ENCODE peak calls at places on chromosome 5, in nine cellular contexts. N is brain microvascular endothelial cell, V is HCT116, P is AG04450, I is stomach, G is NB4, X is endothelial cell of umbilical vein, H is pancreas, Y is heart left ventricle. L is an unnamed sample.

GRCh38 chr5:155313518-155313917 is 300.0 kb downstream of the KIF4B start:
- DNase-seq in G (no peak), X (no peak), I (no peak), N (no peak), Y (no peak), H (no peak), P (no peak), V (no peak), L (no peak)

GRCh38 chr5:154308457-154309360 is 118.2 kb downstream of the GALNT10 start:
- DNase-seq in I (no peak), N (peak), Y (no peak), G (no peak), X (peak), V (no peak), H (no peak), P (no peak), L (no peak)

GRCh38 chr5:95786821-95787408 is 35.6 kb downstream of the GLRX start:
- DNase-seq in P (no peak), Y (no peak), V (no peak), H (no peak), X (no peak), N (no peak), G (no peak), I (no peak), L (no peak)

GRCh38 chr5:432928-433791 is 9.8 kb upstream of the EXOC3 start:
- DNase-seq in I (peak), N (no peak), G (no peak), V (no peak), P (no peak), H (no peak), X (no peak), Y (no peak), L (no peak)

GRCh38 chr5:133369161-133369783 is 243.1 kb downstream of the FSTL4 start:
- DNase-seq in P (no peak), X (no peak), V (no peak), I (no peak), N (no peak), G (no peak), Y (no peak), H (no peak), L (no peak)

GRCh38 chr5:102807878-102808502 is 52.9 kb downstream of the PAM start:
- DNase-seq in I (no peak), H (no peak), N (peak), Y (no peak), G (no peak), X (peak), V (no peak), P (no peak), L (no peak)

GRCh38 chr5:6820851-6821479 is 107.7 kb downstream of the TENT4A start:
- DNase-seq in Y (no peak), H (no peak), P (no peak), N (no peak), X (no peak), I (no peak), V (peak), G (peak), L (no peak)

GRCh38 chr5:145056805-145057204 is 778.3 kb downstream of the PRELID2 start:
- DNase-seq in Y (no peak), V (no peak), H (no peak), I (no peak), P (no peak), X (peak), N (peak), G (no peak), L (no peak)

GRCh38 chr5:108720416-108720815 is 27.3 kb upstream of the FER start:
- DNase-seq in Y (no peak), V (no peak), P (no peak), G (peak), I (no peak), X (no peak), N (no peak), H (no peak), L (no peak)

GRCh38 chr5:68252678-68253520 is 37.3 kb downstream of the PIK3R1 start:
- DNase-seq in G (peak), Y (peak), N (peak), P (peak), H (peak), I (peak), X (peak), V (peak), L (peak)

GRCh38 chr5:2142456-2142954 is 259.8 kb upstream of the IRX4 start:
- DNase-seq in P (no peak), X (no peak), H (no peak), I (no peak), V (no peak), Y (no peak), G (no peak), N (no peak), L (no peak)

GRCh38 chr5:132260051-132260450 is 2.6 kb downstream of the PDLIM4 start:
- DNase-seq in P (no peak), N (peak), Y (no peak), H (no peak), V (no peak), I (no peak), G (no peak), X (peak), L (no peak)

GRCh38 chr5:154521756-154522155 is 43.7 kb upstream of the HAND1 start:
- DNase-seq in G (no peak), H (no peak), X (no peak), P (no peak), V (no peak), I (no peak), Y (no peak), N (no peak), L (no peak)

GRCh38 chr5:79754865-79755555 is 65.4 kb downstream of the CMYA5 start:
- DNase-seq in N (no peak), P (no peak), X (no peak), I (no peak), H (no peak), G (no peak), Y (no peak), V (no peak), L (no peak)

GRCh38 chr5:138752341-138752950 is 779 bp upstream of the CTNNA1 start:
- DNase-seq in V (peak), G (peak), H (peak), N (no peak), P (no peak), I (no peak), Y (peak), X (no peak), L (no peak)

GRCh38 chr5:103519550-103519949 is 43.0 kb downstream of the NUDT12 start:
- DNase-seq in H (no peak), Y (no peak), I (no peak), N (peak), X (no peak), V (no peak), G (no peak), P (no peak), L (no peak)

GRCh38 chr5:177096162-177097015 is 9.7 kb downstream of the FGFR4 start:
- DNase-seq in N (no peak), V (no peak), G (no peak), I (no peak), X (no peak), P (no peak), H (no peak), Y (no peak), L (no peak)

GRCh38 chr5:62126090-62126489 is 179.9 kb upstream of the KIF2A start:
- DNase-seq in X (no peak), N (no peak), V (no peak), G (no peak), P (no peak), Y (no peak), H (no peak), I (no peak), L (no peak)

GRCh38 chr5:107294151-107294550 is 376.6 kb downstream of the EFNA5 start:
- DNase-seq in H (no peak), G (peak), V (no peak), I (no peak), N (no peak), Y (no peak), X (no peak), P (no peak), L (no peak)

GRCh38 chr5:45271626-45272025 is 424.6 kb downstream of the HCN1 start:
- DNase-seq in Y (no peak), X (no peak), G (no peak), H (no peak), I (no peak), P (no peak), N (no peak), V (no peak), L (no peak)

GRCh38 chr5:55188656-55189380 is 15.8 kb upstream of the CDC20B start:
- DNase-seq in H (no peak), X (no peak), P (no peak), V (no peak), G (no peak), N (no peak), Y (no peak), I (no peak), L (peak)

GRCh38 chr5:134252671-134253070 is 26.8 kb upstream of the PPP2CA start:
- DNase-seq in P (no peak), H (no peak), G (no peak), X (peak), V (peak), Y (no peak), N (peak), I (no peak), L (no peak)

GRCh38 chr5:181043285-181044092 is 3.4 kb downstream of the BTNL9 start:
- DNase-seq in I (no peak), P (no peak), G (no peak), N (no peak), Y (no peak), X (no peak), V (no peak), H (no peak), L (no peak)

GRCh38 chr5:181044093-181044599 is 4.1 kb downstream of the BTNL9 start:
- DNase-seq in H (no peak), V (no peak), I (no peak), N (no peak), G (no peak), P (no peak), X (no peak), Y (no peak), L (no peak)

GRCh38 chr5:181044662-181045305 is 4.7 kb downstream of the BTNL9 start:
- DNase-seq in Y (peak), G (peak), P (no peak), X (no peak), V (no peak), N (no peak), H (no peak), I (no peak), L (no peak)

GRCh38 chr5:181047288-181047687 is 7.2 kb downstream of the BTNL9 start:
- DNase-seq in G (no peak), Y (no peak), H (no peak), X (no peak), P (no peak), I (no peak), N (no peak), V (no peak), L (no peak)

DNA sequence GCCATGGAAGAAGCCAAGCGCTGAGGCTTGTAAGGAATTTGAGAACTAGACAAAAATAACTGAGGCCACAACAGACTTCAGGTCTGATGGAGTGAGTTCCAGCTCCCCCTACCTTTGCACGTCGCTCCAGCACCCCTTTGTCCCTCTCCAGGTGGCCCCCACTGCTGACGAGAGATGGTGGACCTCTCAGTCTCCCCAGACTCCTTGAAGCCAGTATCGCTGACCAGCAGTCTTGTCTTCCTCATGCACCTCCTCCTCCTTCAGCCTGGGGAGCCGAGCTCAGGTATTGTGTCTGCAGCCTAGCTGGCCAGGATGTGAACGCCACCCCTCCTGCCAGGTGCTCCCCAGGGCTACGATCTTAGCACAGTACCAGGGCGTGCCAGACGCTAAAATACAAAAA is 5.2 kb downstream of the BTNL9 start:
- DNase-seq in Y (no peak), N (no peak), V (no peak), G (peak), P (no peak), I (no peak), H (no peak), X (no peak), L (no peak)
- H3K4me3 ChIP-seq in Y (peak), N (no peak), V (no peak), G (no peak), P (no peak), I (no peak), H (no peak), X (no peak), L (no peak)

DNA sequence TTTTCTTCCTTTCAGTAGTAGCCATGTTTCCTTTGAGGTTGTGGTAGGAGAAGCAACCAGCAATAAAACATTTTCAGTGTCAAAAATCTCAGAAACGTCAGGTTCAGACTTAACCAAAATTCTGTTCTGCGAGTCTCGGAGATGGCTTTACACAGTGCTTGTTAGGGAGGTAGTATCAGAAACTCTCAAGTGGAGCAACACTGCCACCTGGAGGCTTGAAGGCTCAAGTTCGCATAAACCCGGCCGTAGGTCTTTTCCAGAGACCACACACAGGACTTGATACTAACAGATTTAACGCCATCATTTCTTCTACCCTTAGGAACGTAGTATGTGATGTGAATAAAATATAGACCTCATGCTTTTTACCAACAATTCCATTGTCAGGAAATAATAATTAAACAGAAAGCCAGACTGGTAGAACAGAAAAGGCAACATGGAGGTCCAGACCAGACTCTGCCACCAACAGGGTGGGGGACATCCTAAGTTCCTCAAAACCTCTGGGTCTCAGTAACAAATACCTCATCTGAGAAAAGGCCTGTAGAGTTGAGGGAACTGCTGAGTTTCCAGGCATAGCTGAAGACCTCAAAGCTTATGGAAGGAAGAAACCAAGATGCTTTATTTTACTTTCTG is 8.5 kb downstream of the PTGER4 start:
- DNase-seq in H (peak), P (peak), G (peak), I (peak), V (peak), N (peak), Y (peak), X (peak), L (peak)
- TF ChIP-seq CTCF in H (peak), P (peak), G (peak), I (peak), V (peak), N (peak), Y (peak), X (peak), L (peak)

GRCh38 chr5:57497733-57498132 is 15.1 kb upstream of the ACTBL2 start:
- DNase-seq in X (no peak), I (no peak), N (no peak), H (no peak), V (no peak), Y (no peak), P (no peak), G (no peak), L (no peak)
- H3K4me3 ChIP-seq in X (no peak), I (no peak), N (no peak), H (no peak), V (no peak), Y (no peak), P (no peak), G (no peak), L (no peak)

GRCh38 chr5:140115186-140115500 is 1.2 kb downstream of the PURA start:
- DNase-seq in Y (no peak), N (no peak), P (no peak), H (no peak), X (no peak), V (no peak), G (no peak), I (no peak), L (no peak)

GRCh38 chr5:140112685-140113179 is 1.2 kb upstream of the PURA start:
- DNase-seq in X (no peak), Y (peak), G (peak), N (no peak), H (no peak), V (no peak), P (no peak), I (no peak), L (no peak)

GRCh38 chr5:140113180-140113698 is 670 bp upstream of the PURA start:
- DNase-seq in P (no peak), G (no peak), N (no peak), Y (peak), H (peak), X (peak), I (no peak), V (no peak), L (no peak)

GRCh38 chr5:140114341-140115185 is 654 bp downstream of the PURA start:
- DNase-seq in G (peak), V (no peak), H (peak), N (peak), I (peak), Y (peak), X (peak), P (no peak), L (no peak)

DNA sequence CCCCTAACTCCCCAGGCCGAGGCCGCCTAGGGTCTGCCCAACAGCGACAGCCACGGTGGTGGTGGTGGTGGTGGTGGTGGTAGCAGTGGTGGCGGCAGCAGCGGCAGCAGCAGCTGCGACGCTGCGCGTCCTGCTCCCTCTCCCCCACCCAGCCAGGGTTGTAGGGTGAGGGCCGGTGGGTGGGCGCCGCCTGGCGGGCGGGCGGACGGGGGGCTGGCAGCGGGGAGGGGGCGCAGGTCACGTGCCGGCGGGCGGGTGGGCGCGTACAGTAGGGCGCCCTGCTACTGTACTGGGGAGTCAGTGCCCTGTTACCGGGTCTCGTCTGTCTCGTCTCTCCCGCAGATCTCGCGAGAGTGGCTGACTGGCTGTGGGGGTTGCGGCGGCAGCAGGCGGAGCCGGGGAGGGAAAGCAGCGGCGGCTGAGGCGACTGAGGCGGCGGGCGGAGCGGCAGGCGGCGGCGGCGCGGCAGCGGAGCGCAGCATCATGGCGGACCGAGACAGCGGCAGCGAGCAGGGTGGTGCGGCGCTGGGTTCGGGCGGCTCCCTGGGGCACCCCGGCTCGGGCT is at the start of gene PURA:
- DNase-seq in N (peak), V (peak), X (peak), Y (peak), H (peak), G (peak), P (peak), I (peak), L (peak)
- TF ChIP-seq CTCF in N (no peak), V (no peak), X (no peak), Y (no peak), H (no peak), G (no peak), P (no peak), I (no peak), L (peak)

DNA sequence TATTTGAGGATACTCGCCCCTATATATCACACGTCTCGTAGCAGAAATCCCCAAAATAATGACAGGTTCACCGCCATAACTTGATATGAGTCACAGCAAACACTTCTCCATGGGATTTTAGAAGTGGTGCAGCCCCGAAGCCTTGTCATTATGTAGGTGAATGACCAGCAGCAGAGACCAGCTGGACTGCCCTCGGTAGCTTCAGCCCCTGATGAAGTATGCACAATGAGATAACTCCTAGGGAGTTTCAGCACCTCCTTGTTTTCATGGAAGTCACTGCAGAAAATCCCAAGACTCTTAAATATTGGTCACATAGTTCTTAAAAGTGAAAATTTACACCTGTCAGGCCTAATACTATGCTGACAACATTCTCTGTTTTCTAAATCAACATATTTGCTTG is 1.9 kb downstream of the CTNND2 start:
- DNase-seq in I (no peak), P (no peak), Y (no peak), X (no peak), G (no peak), N (no peak), H (peak), V (no peak), L (no peak)
- H3K4me3 ChIP-seq in I (no peak), P (no peak), Y (no peak), X (no peak), G (no peak), N (no peak), H (peak), V (no peak), L (no peak)

L was measured in LNCaP clone FGC.